ENCODE peak calls at places on chromosomes 11 and 22, in seven cellular contexts. N is colonic mucosa; E is GM20000; M is NCI-H1092; U is psoas muscle; A is SHP77; V is CD4-positive, alpha-beta T cell. B is an unnamed sample.

GRCh38 chr22:22032099-22032905 is 49.7 kb upstream of the TOP3B start:
- DNase-seq in N (no peak), V (no peak), U (no peak), M (no peak), E (no peak), A (no peak), B (no peak)

GRCh38 chr22:42902875-42903510 is 45.9 kb upstream of the ARFGAP3 start:
- DNase-seq in N (no peak), A (no peak), V (no peak), M (no peak), E (no peak), U (no peak), B (no peak)

GRCh38 chr11:76212086-76213035 is 6.1 kb upstream of the WNT11 start:
- DNase-seq in M (no peak), A (no peak), U (peak), E (no peak), V (no peak), N (no peak), B (no peak)

GRCh38 chr22:37420656-37421467 is 6.4 kb downstream of the ELFN2 start:
- DNase-seq in M (no peak), V (no peak), U (no peak), A (no peak), N (no peak), E (no peak), B (no peak)

GRCh38 chr22:33803371-33803770 is 116.9 kb downstream of the LARGE1 start:
- DNase-seq in U (no peak), M (no peak), V (no peak), E (no peak), N (no peak), A (no peak), B (no peak)

GRCh38 chr11:62217191-62217748 is 8.8 kb downstream of the SCGB2A1 start:
- DNase-seq in N (no peak), A (no peak), E (no peak), V (no peak), U (no peak), M (peak), B (peak)

GRCh38 chr11:1727861-1728260 is 22.5 kb downstream of the IFITM10 start:
- DNase-seq in E (no peak), M (no peak), U (no peak), A (no peak), V (no peak), N (no peak), B (no peak)

GRCh38 chr11:58654079-58654907 is 31.8 kb downstream of the CNTF start:
- DNase-seq in V (peak), E (peak), M (peak), U (peak), A (peak), N (peak), B (peak)

GRCh38 chr11:26276798-26277424 is 55.0 kb upstream of the ANO3 start:
- DNase-seq in N (peak), M (no peak), V (no peak), U (peak), A (no peak), E (peak), B (peak)

GRCh38 chr11:65310215-65310614 is 4.5 kb upstream of the CDC42EP2 start:
- DNase-seq in E (no peak), M (no peak), A (no peak), U (peak), N (peak), V (no peak), B (no peak)

GRCh38 chr11:63672934-63673539 is 1.9 kb upstream of the ATL3 start:
- DNase-seq in V (no peak), U (no peak), M (no peak), N (no peak), A (no peak), E (no peak), B (no peak)

GRCh38 chr22:21857501-21857914 is 9.9 kb downstream of the MAPK1 start:
- DNase-seq in A (no peak), N (no peak), E (peak), U (no peak), M (no peak), V (no peak), B (no peak)

GRCh38 chr11:111403021-111403725 is 24.1 kb upstream of the POU2AF1 start:
- DNase-seq in V (no peak), E (no peak), A (no peak), N (no peak), M (peak), U (no peak), B (peak)

GRCh38 chr11:133952199-133953190 is 4.3 kb downstream of the IGSF9B start:
- DNase-seq in V (no peak), A (no peak), M (no peak), E (no peak), N (no peak), U (no peak), B (no peak)

GRCh38 chr11:65498042-65498726 is 661 bp upstream of the MALAT1 start:
- DNase-seq in U (peak), A (peak), V (peak), E (no peak), M (peak), N (no peak), B (peak)

GRCh38 chr22:39967996-39968968 is 8.1 kb downstream of the TMA7B start:
- DNase-seq in U (no peak), M (no peak), N (no peak), E (no peak), A (no peak), V (no peak), B (no peak)

GRCh38 chr11:93732237-93732892 is 8.9 kb downstream of the TAF1D start:
- DNase-seq in A (no peak), U (no peak), M (no peak), E (no peak), N (no peak), V (no peak), B (no peak)

GRCh38 chr11:33403344-33403743 is 146.2 kb downstream of the HIPK3 start:
- DNase-seq in E (no peak), V (no peak), U (no peak), A (no peak), N (no peak), M (no peak), B (no peak)

GRCh38 chr11:117300301-117300700 is 9.2 kb downstream of the BACE1-AS start:
- DNase-seq in A (no peak), M (peak), V (no peak), N (no peak), U (peak), E (no peak), B (no peak)

GRCh38 chr11:64650923-64651523 is 60.0 kb downstream of the SLC22A12 start:
- DNase-seq in V (no peak), N (no peak), A (no peak), U (no peak), E (peak), M (no peak), B (no peak)

GRCh38 chr11:1303196-1303821 is 6.1 kb downstream of the TOLLIP start:
- DNase-seq in V (no peak), M (no peak), A (no peak), E (no peak), N (no peak), U (no peak), B (no peak)

GRCh38 chr11:45056529-45056928 is 89.9 kb upstream of the PRDM11 start:
- DNase-seq in A (no peak), M (no peak), E (no peak), U (no peak), N (no peak), V (no peak), B (no peak)

GRCh38 chr11:105573091-105573490 is 36.8 kb upstream of the GRIA4 start:
- DNase-seq in N (no peak), V (no peak), E (no peak), A (no peak), U (no peak), M (no peak), B (no peak)

GRCh38 chr11:10310301-10310841 is 5.5 kb downstream of the ADM start:
- DNase-seq in N (no peak), V (no peak), M (no peak), U (no peak), E (peak), A (no peak), B (no peak)

GRCh38 chr11:57792060-57792541 is 30.5 kb downstream of the CTNND1 start:
- DNase-seq in V (peak), E (peak), U (peak), A (no peak), N (peak), M (no peak), B (no peak)

GRCh38 chr22:22928666-22929380 is 41.2 kb downstream of the IGLL5 start:
- DNase-seq in V (peak), U (no peak), N (peak), M (no peak), A (no peak), E (peak), B (no peak)

GRCh38 chr22:47206819-47207218 is 444.4 kb downstream of the TBC1D22A start:
- DNase-seq in U (no peak), N (no peak), A (no peak), V (no peak), M (no peak), E (no peak), B (no peak)

GRCh38 chr22:38172016-38172431 is 9.6 kb downstream of the PLA2G6 start:
- DNase-seq in A (peak), M (no peak), V (no peak), N (no peak), U (no peak), E (no peak), B (no peak)

GRCh38 chr22:29370556-29370955 is 17.8 kb downstream of the AP1B1 start:
- DNase-seq in E (no peak), U (no peak), N (no peak), A (no peak), V (no peak), M (no peak), B (no peak)

GRCh38 chr11:17760102-17761029 is 25.8 kb downstream of the KCNC1 start:
- DNase-seq in N (peak), E (peak), V (no peak), M (peak), U (peak), A (peak), B (peak)

GRCh38 chr11:11450744-11451362 is 97.8 kb upstream of the CSNK2A3 start:
- DNase-seq in A (no peak), V (no peak), N (no peak), E (no peak), U (no peak), M (no peak), B (no peak)

GRCh38 chr11:131977231-131977630 is 606.8 kb downstream of the NTM start:
- DNase-seq in V (no peak), E (no peak), M (no peak), U (no peak), N (no peak), A (no peak), B (no peak)

B was measured in NCI-H510A treated with DMSO at 0.1 percent for 48 hours.